ENCODE peak calls at places on chromosomes 2 and 18, in five cellular contexts. G is bronchial epithelial cell, D is prostate gland, V is cardiac fibroblast, I is fibroblast of pulmonary artery. W is an unnamed sample.

GRCh38 chr2:102258386-102259074 is 52.8 kb upstream of the IL1RL1 start:
- DNase-seq in G (peak), D (no peak), V (peak), I (peak), W (peak)

GRCh38 chr2:237254911-237255578 is 158.9 kb downstream of the COL6A3 start:
- DNase-seq in V (peak), D (no peak), I (peak), G (peak), W (peak)

GRCh38 chr2:96906719-96907404 is 37.0 kb upstream of the SEMA4C start:
- DNase-seq in V (no peak), D (peak), I (no peak), G (no peak), W (peak)

GRCh38 chr2:118993392-118993752 is 51.4 kb downstream of the MARCO start:
- DNase-seq in G (no peak), I (no peak), V (no peak), D (no peak), W (no peak)

GRCh38 chr2:129236601-129237000 is 742.9 kb upstream of the RAB6C start:
- DNase-seq in I (no peak), V (no peak), D (no peak), G (no peak), W (no peak)

GRCh38 chr2:105487142-105488069 is 88.6 kb upstream of the FHL2 start:
- DNase-seq in V (peak), I (peak), G (no peak), D (no peak), W (peak)

GRCh38 chr2:178829299-178829698 is 22.1 kb upstream of the TTN start:
- DNase-seq in I (peak), D (no peak), G (no peak), V (peak), W (no peak)

GRCh38 chr2:174965992-174966789 is 39.0 kb downstream of the CHN1 start:
- DNase-seq in V (peak), G (peak), D (no peak), I (peak), W (peak)

GRCh38 chr2:199570957-199571356 is 113.2 kb upstream of the SATB2 start:
- DNase-seq in V (no peak), I (no peak), D (no peak), G (no peak), W (no peak)

GRCh38 chr2:7792031-7792651 is 874.9 kb downstream of the RNF144A start:
- DNase-seq in I (no peak), G (no peak), D (peak), V (no peak), W (no peak)

GRCh38 chr2:233974530-233975071 is 57.4 kb downstream of the TRPM8 start:
- DNase-seq in G (peak), V (peak), I (peak), D (no peak), W (peak)

GRCh38 chr2:9174771-9175441 is 31.7 kb upstream of the ASAP2 start:
- DNase-seq in D (no peak), V (peak), I (peak), G (peak), W (peak)

GRCh38 chr18:11948852-11949523 is 32.3 kb upstream of the IMPA2 start:
- DNase-seq in I (no peak), G (no peak), D (peak), V (peak), W (peak)

GRCh38 chr18:11947214-11948119 is 33.8 kb upstream of the IMPA2 start:
- DNase-seq in V (peak), D (peak), G (peak), I (peak), W (peak)

GRCh38 chr18:11950824-11951223 is 30.5 kb upstream of the IMPA2 start:
- DNase-seq in G (no peak), D (no peak), V (no peak), I (no peak), W (no peak)

GRCh38 chr18:11944786-11945185 is 36.5 kb upstream of the IMPA2 start:
- DNase-seq in D (no peak), I (no peak), G (no peak), V (no peak), W (no peak)

DNA sequence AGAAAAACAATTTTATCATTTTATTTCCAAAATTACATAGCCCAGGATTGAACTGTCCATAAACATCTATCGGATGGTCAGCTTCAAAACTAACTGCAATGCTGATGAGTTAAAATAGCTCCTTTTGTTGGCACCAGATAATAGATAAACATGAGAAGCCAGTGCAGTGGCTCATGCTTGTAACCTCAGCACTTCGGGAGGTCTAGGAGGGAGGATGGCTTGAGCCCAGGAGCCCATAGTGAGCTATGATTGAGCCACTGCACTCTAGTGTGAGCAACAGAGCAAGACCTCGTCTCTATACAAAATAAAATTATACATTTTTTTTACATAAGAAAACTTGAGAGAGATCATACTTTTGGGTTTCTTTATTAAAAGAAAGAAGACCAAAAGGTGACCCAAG is 34.6 kb upstream of the IMPA2 start:
- DNase-seq in G (peak), V (peak), I (peak), D (no peak), W (peak)
- H3K4me3 ChIP-seq in G (no peak), V (no peak), I (no peak), D (peak), W (no peak)

GRCh38 chr18:64331419-64331818 is 182.5 kb upstream of the LINC00305 start:
- DNase-seq in V (no peak), I (no peak), G (no peak), D (no peak), W (no peak)

GRCh38 chr18:64332851-64333250 is 184.0 kb upstream of the LINC00305 start:
- DNase-seq in D (no peak), V (no peak), I (no peak), G (no peak), W (no peak)

GRCh38 chr18:64333584-64333983 is 184.7 kb upstream of the LINC00305 start:
- DNase-seq in D (no peak), I (peak), G (no peak), V (no peak), W (no peak)

GRCh38 chr18:64330976-64331375 is 182.1 kb upstream of the LINC00305 start:
- DNase-seq in D (no peak), V (no peak), G (no peak), I (no peak), W (no peak)

GRCh38 chr18:64330161-64330560 is 181.3 kb upstream of the LINC00305 start:
- DNase-seq in G (no peak), V (no peak), I (peak), D (no peak), W (no peak)
- TF ChIP-seq CTCF in G (no peak), V (no peak), I (no peak), D (no peak), W (no peak)

GRCh38 chr2:98145070-98145469 is 58.1 kb downstream of the VWA3B start:
- DNase-seq in V (no peak), D (no peak), I (no peak), G (no peak), W (no peak)

GRCh38 chr2:98153402-98153938 is 66.5 kb downstream of the VWA3B start:
- DNase-seq in I (no peak), V (no peak), G (no peak), D (no peak), W (no peak)

DNA sequence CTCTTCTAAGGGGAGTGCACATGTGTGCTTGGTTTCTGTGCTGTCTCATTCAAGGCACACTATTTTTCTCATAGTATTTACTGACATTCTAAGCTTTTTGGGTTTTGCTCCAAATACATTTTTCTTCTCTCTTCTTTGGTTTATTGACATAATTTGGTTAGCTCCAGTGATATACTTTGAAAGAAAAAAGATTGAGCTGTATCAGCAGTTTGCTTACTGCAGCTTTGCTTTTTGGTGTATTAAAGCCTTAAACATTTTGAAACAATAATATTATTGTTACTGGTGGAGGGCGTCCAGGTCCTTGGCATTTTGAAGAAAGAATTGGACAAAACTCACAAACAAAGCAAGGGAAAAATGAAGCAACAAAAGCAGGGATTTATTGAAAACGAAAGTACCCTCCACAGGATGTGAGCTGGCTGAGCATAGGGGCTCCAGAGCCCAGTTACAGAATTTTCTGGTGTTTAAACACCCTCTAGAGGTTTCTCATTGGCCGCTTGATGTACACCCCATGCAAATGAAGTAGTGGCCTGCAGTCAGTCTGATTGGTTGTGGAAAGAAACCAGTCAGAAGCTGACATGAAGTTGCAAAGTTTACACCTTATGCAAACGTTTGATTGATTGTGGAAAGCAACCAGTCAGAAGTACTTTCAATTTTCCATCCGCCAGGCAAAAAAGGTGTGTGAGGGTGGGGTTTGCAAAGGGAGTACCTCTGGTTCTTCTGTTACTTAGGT is 62.2 kb downstream of the VWA3B start:
- DNase-seq in V (peak), G (peak), I (peak), D (no peak), W (peak)
- H3K4me3 ChIP-seq in V (peak), G (no peak), I (peak), D (no peak), W (peak)

DNA sequence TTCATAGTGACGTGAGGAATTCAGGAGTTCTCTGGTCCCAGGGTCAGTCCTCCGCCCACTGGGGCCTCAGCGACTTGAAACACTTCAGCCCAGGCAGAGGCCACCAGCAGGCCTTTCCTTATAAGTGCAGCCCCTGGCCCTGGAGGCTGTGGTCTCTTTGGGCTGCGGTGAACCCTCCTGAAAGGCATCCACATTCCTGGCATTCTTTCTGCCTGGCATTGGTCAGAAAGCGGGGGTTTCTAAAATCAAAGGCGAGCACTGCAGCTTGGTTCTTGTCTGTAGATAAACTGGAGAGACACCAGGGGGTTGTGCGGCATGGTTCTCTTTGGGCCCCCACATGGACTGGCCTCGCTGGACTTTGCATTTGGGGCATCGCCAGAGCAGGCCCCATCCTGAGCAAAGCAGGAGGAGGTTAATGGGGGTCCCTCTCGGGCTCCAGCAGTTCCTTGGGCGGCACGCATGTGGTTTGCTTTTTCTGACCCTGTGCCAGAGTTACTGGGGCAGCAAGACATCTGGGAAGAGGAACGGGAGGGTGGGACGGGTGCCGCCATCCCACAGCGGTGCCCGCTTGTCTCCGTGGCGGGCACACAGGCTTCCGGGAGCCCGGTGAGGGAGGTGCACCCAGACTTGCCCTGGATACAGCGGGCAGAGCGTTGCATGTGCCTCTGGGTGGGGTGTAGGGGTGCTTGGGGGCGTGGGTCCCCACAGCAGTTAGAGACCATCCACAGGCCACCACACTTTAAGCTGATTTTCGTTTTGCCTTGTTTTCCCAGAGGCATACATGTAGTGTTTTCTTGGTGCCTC is 44.9 kb downstream of the SH3BP4 start:
- DNase-seq in I (peak), G (no peak), D (no peak), V (peak), W (peak)
- TF ChIP-seq CTCF in I (no peak), G (no peak), D (no peak), V (peak), W (peak)

GRCh38 chr2:183532514-183532913 is 408.3 kb downstream of the NUP35 start:
- DNase-seq in I (no peak), D (no peak), V (no peak), G (peak), W (no peak)
- H3K4me3 ChIP-seq in I (no peak), D (no peak), V (no peak), G (no peak), W (no peak)

W was measured in AG10803.